ENCODE peak calls at places on chromosomes 6 and 20, in nine cellular contexts. Q is left ventricle myocardium inferior, R is adrenal gland, P is endothelial cell, F is lung, Y is fibroblast of lung, I is HepG2, U is thoracic aorta, J is neural crest cell. E is an unnamed sample.

GRCh38 chr6:72784071-72784470 is 162.2 kb downstream of the KCNQ5 start:
- DNase-seq in Y (no peak), Q (no peak), P (no peak), I (no peak), R (no peak), F (no peak), J (no peak), U (no peak), E (no peak)

GRCh38 chr20:4912380-4913142 is 88.7 kb downstream of the SLC23A2 start:
- DNase-seq in J (no peak), Y (no peak), P (no peak), Q (no peak), I (no peak), U (no peak), F (no peak), R (no peak), E (no peak)

GRCh38 chr6:12047304-12047703 is 35.2 kb downstream of the HIVEP1 start:
- DNase-seq in Q (no peak), P (no peak), Y (no peak), U (no peak), R (no peak), J (no peak), I (no peak), F (no peak), E (no peak)

GRCh38 chr6:15073344-15073789 is 172.5 kb upstream of the JARID2 start:
- DNase-seq in P (no peak), Q (no peak), U (no peak), J (no peak), R (no peak), F (no peak), Y (no peak), I (no peak), E (no peak)

GRCh38 chr6:20411953-20412352 is 10.3 kb downstream of the E2F3 start:
- DNase-seq in P (no peak), U (no peak), J (no peak), F (no peak), R (no peak), Y (no peak), Q (no peak), I (no peak), E (peak; percentile 42)

GRCh38 chr6:131116755-131117360 is 18.4 kb upstream of the AKAP7 start:
- DNase-seq in Y (peak; percentile 87), U (no peak), I (peak; percentile 68), Q (no peak), F (no peak), R (no peak), J (no peak), P (peak; percentile 15), E (no peak)

GRCh38 chr6:1406306-1407058 is 17.1 kb downstream of the FOXF2 start:
- DNase-seq in I (no peak), F (no peak), R (no peak), U (no peak), P (no peak), Y (peak; percentile 83), J (no peak), Q (no peak), E (no peak)

GRCh38 chr6:113690957-113691656 is 166.0 kb upstream of the MARCKS start:
- DNase-seq in F (no peak), I (no peak), P (no peak), U (no peak), Q (no peak), R (no peak), Y (no peak), J (no peak), E (no peak)

GRCh38 chr6:125670586-125670985 is 78.8 kb upstream of the HEY2 start:
- DNase-seq in P (peak; percentile 31), U (no peak), R (no peak), I (no peak), Y (no peak), F (no peak), Q (peak; percentile 28), J (no peak), E (peak; percentile 78)

GRCh38 chr6:167450631-167451030 is 125.7 kb downstream of the TTLL2 start:
- DNase-seq in Y (no peak), F (no peak), P (no peak), J (no peak), I (no peak), U (no peak), R (no peak), Q (no peak), E (no peak)

GRCh38 chr6:160431791-160432404 is 83.7 kb downstream of the SLC22A3 start:
- DNase-seq in R (no peak), U (no peak), P (no peak), F (no peak), I (no peak), Q (no peak), Y (peak; percentile 28), J (no peak), E (no peak)

GRCh38 chr20:36585410-36586125 is 12.2 kb downstream of the TGIF2 start:
- DNase-seq in F (no peak), Q (no peak), I (no peak), R (no peak), Y (no peak), U (no peak), P (no peak), J (no peak), E (no peak)

GRCh38 chr6:49342410-49342809 is 120.6 kb downstream of the MMUT start:
- DNase-seq in I (no peak), R (no peak), Q (no peak), P (no peak), U (no peak), J (no peak), Y (no peak), F (no peak), E (no peak)

DNA sequence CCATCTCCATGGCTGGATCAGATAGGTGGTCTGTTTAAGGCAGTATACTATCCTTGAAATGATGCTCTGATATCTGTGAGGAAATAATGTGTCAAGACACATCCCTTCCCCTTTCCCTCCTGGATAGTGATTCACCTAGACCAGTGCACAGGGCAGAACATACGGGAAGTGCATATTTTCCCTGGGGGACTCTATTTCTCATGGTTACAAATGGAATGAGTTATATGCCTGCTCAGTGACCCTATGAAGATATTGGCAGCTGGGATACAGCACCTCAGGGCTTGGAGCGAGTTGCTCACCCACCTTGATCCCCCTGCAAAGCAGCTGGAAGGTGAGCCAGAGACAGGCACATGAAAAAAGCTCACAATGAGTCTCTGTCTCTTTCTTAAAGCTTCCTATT is 67.5 kb upstream of the PRL start:
- DNase-seq in Y (no peak), Q (no peak), R (no peak), P (no peak), J (no peak), U (no peak), I (no peak), F (no peak), E (no peak)
- TF ChIP-seq CTCF in Y (no peak), Q (no peak), R (no peak), P (no peak), J (no peak), U (no peak), I (no peak), F (no peak), E (no peak)

DNA sequence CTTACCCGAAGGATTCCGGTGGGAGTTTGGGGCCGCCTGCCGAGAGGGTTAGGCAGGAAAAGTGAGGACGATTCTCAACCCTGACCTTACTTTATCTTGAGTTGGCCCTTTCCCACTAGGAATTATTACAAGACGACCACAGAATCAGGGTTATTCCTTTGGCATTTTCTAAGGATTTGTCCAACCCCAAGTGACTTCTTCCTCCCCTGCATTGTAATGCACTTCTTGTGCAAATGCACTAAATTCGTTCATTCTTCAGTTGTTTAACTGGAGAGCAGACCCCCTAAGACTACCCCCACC is 411 bp upstream of the TMEM217 start:
- DNase-seq in J (no peak), Q (no peak), R (no peak), P (no peak), Y (no peak), F (no peak), U (no peak), I (no peak), E (no peak)
- TF ChIP-seq CTCF in J (no peak), Q (no peak), R (no peak), P (no peak), Y (no peak), F (no peak), U (no peak), I (peak; percentile 51), E (no peak)

GRCh38 chr6:39908838-39909583 is 25.3 kb downstream of the MOCS1 start:
- DNase-seq in I (no peak), F (no peak), U (no peak), J (no peak), Y (no peak), Q (no peak), R (no peak), P (no peak), E (no peak)
- TF ChIP-seq CTCF in I (no peak), F (no peak), U (no peak), J (no peak), Y (no peak), Q (no peak), R (no peak), P (no peak), E (no peak)

GRCh38 chr20:45826381-45827019 is 612 bp downstream of the TNNC2 start:
- DNase-seq in F (no peak), Y (peak; percentile 58), U (no peak), Q (no peak), I (no peak), J (no peak), R (no peak), P (no peak), E (peak; percentile 87)

GRCh38 chr20:45821942-45822341 is 5.2 kb downstream of the TNNC2 start:
- DNase-seq in P (no peak), F (no peak), Y (no peak), I (no peak), U (no peak), Q (no peak), J (no peak), R (no peak), E (no peak)

GRCh38 chr20:45827030-45827652 is at the start of gene TNNC2:
- DNase-seq in U (no peak), F (no peak), Y (no peak), I (peak; percentile 48), Q (no peak), R (no peak), J (no peak), P (no peak), E (peak; percentile 84)

GRCh38 chr20:45822863-45823262 is 4.2 kb downstream of the TNNC2 start:
- DNase-seq in Q (no peak), P (no peak), J (no peak), R (no peak), I (no peak), U (no peak), Y (peak; percentile 26), F (no peak), E (no peak)

DNA sequence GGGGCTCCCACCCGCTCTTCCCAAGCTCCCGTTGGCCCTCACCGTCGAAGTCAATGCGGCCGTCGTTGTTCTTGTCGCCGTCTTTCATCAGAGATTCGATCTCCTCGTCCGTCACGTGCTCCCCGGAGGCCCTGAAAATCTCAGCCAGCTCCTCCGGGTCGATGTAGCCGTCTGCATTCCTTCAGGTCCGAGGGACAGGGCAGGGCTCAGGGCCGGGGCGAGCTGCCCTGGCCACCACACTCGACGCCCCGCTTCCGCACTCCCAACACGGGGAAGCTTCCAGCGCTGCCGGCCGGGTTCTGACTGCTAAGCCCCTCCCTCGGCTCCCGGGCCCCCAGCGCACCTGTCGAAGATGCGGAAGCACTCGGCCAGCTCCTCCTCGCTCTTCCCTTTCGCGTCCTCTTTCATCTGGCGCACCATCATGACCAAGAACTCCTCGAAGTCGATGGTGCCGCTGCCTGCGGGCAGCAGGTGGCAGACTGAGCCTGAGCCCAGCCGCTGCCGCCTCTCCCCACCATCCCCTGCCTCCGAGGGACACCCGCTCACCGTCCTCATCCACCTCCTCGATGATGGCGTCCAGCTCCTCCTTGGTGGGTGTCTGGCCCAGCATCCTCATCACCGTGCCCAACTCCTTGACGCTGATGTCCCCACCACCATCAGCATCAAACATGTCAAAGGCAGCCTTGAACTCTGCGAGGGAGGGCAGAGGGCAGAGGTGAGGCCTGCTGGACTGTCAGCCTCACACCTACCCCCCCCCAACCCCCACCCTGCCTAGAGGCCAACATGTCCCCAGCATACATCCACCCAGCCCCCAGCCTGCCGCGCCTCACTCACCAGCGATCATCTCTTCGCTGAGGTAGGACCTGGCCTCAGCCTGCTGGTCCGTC is 2.9 kb downstream of the TNNC2 start:
- DNase-seq in R (peak; percentile 70), P (peak; percentile 37), I (peak; percentile 51), Q (peak; percentile 36), U (no peak), F (no peak), J (no peak), Y (peak; percentile 45), E (peak; percentile 50)
- TF ChIP-seq CTCF in R (peak; percentile 50), P (no peak), I (peak; percentile 98), Q (peak; percentile 67), U (no peak), F (no peak), J (peak; percentile 37), Y (peak; percentile 49), E (peak; percentile 54)

E was measured in gastrocnemius medialis.